ENCODE peak calls at places on chromosomes 3 and 15, in five cellular contexts. One of them, this sample, is unnamed.

GRCh38 chr3:196989721-196990262 is 21.2 kb upstream of the PIGZ start:
- DNase-seq in H1: no peak
- DNase-seq in mesendoderm: no peak
- DNase-seq in H9: no peak
- DNase-seq in neuronal stem cell: no peak
- DNase-seq in this sample: no peak

GRCh38 chr3:13544951-13545651 is 3.8 kb upstream of the FBLN2 start:
- DNase-seq in H1: no peak
- DNase-seq in H9: peak
- DNase-seq in mesendoderm: no peak
- DNase-seq in neuronal stem cell: no peak
- DNase-seq in this sample: no peak

GRCh38 chr3:133591271-133591742 is 17.8 kb downstream of the CDV3 start:
- DNase-seq in H1: no peak
- DNase-seq in mesendoderm: peak
- DNase-seq in neuronal stem cell: no peak
- DNase-seq in H9: no peak
- DNase-seq in this sample: peak

GRCh38 chr3:149306751-149307434 is 26.5 kb downstream of the TM4SF18 start:
- DNase-seq in neuronal stem cell: no peak
- DNase-seq in H1: no peak
- DNase-seq in H9: no peak
- DNase-seq in mesendoderm: no peak
- DNase-seq in this sample: no peak

GRCh38 chr15:68667800-68668625 is 89.2 kb downstream of the CORO2B start:
- DNase-seq in H9: peak
- DNase-seq in mesendoderm: no peak
- DNase-seq in neuronal stem cell: no peak
- DNase-seq in H1: peak
- DNase-seq in this sample: no peak

GRCh38 chr15:70956596-70956995 is 64.0 kb downstream of the LRRC49 start:
- DNase-seq in H1: no peak
- DNase-seq in H9: no peak
- DNase-seq in neuronal stem cell: no peak
- DNase-seq in mesendoderm: no peak
- DNase-seq in this sample: no peak

GRCh38 chr3:95097493-95097892 is 1034.6 kb downstream of the NSUN3 start:
- DNase-seq in neuronal stem cell: no peak
- DNase-seq in H1: no peak
- DNase-seq in mesendoderm: no peak
- DNase-seq in H9: no peak
- DNase-seq in this sample: no peak

GRCh38 chr15:98647026-98647773 is 1.1 kb upstream of the IGF1R start:
- DNase-seq in H9: peak
- DNase-seq in neuronal stem cell: peak
- DNase-seq in mesendoderm: peak
- DNase-seq in H1: peak
- DNase-seq in this sample: peak

GRCh38 chr3:121793078-121793477 is 41.8 kb downstream of the IQCB1 start:
- DNase-seq in H1: no peak
- DNase-seq in mesendoderm: no peak
- DNase-seq in H9: no peak
- DNase-seq in neuronal stem cell: no peak
- DNase-seq in this sample: no peak

GRCh38 chr15:73685561-73685960 is 1.4 kb downstream of the CD276 start:
- DNase-seq in neuronal stem cell: no peak
- DNase-seq in H1: no peak
- DNase-seq in H9: no peak
- DNase-seq in mesendoderm: no peak
- DNase-seq in this sample: peak

GRCh38 chr3:48598323-48599076 is 3.4 kb upstream of the COL7A1 start:
- DNase-seq in H1: no peak
- DNase-seq in neuronal stem cell: no peak
- DNase-seq in mesendoderm: peak
- DNase-seq in H9: no peak
- DNase-seq in this sample: peak

GRCh38 chr3:169665264-169666078 is 2.0 kb upstream of the MECOM start:
- DNase-seq in H9: no peak
- DNase-seq in neuronal stem cell: peak
- DNase-seq in H1: peak
- DNase-seq in mesendoderm: no peak
- DNase-seq in this sample: no peak

GRCh38 chr3:126394179-126394976 is at the start of gene CFAP100:
- DNase-seq in H1: peak
- DNase-seq in H9: peak
- DNase-seq in neuronal stem cell: peak
- DNase-seq in mesendoderm: peak
- DNase-seq in this sample: peak

GRCh38 chr3:99951701-99952100 is 134.0 kb downstream of the CMSS1 start:
- DNase-seq in neuronal stem cell: no peak
- DNase-seq in mesendoderm: no peak
- DNase-seq in H9: no peak
- DNase-seq in H1: no peak
- DNase-seq in this sample: peak

GRCh38 chr3:99949956-99950670 is 132.5 kb downstream of the CMSS1 start:
- DNase-seq in mesendoderm: no peak
- DNase-seq in H1: no peak
- DNase-seq in neuronal stem cell: no peak
- DNase-seq in H9: no peak
- DNase-seq in this sample: no peak

GRCh38 chr3:99952306-99952705 is 134.6 kb downstream of the CMSS1 start:
- DNase-seq in H1: no peak
- DNase-seq in H9: no peak
- DNase-seq in mesendoderm: no peak
- DNase-seq in neuronal stem cell: no peak
- DNase-seq in this sample: peak

GRCh38 chr3:99948467-99949089 is 130.9 kb downstream of the CMSS1 start:
- DNase-seq in mesendoderm: no peak
- DNase-seq in H9: no peak
- DNase-seq in neuronal stem cell: no peak
- DNase-seq in H1: no peak
- DNase-seq in this sample: no peak

GRCh38 chr3:99950921-99951320 is 133.3 kb downstream of the CMSS1 start:
- DNase-seq in H1: no peak
- DNase-seq in mesendoderm: no peak
- DNase-seq in neuronal stem cell: no peak
- DNase-seq in H9: no peak
- DNase-seq in this sample: no peak
- H2BK5ac ChIP-seq in H1: peak
- H2BK5ac ChIP-seq in mesendoderm: no peak
- H2BK5ac ChIP-seq in neuronal stem cell: no peak
- H2BK5ac ChIP-seq in H9: no peak
- H2BK5ac ChIP-seq in this sample: peak

GRCh38 chr3:140387244-140387643 is 290.6 kb upstream of the TRIM42 start:
- DNase-seq in neuronal stem cell: no peak
- DNase-seq in H1: no peak
- DNase-seq in mesendoderm: no peak
- DNase-seq in H9: no peak
- DNase-seq in this sample: no peak

GRCh38 chr3:140395134-140396075 is 282.5 kb upstream of the TRIM42 start:
- DNase-seq in neuronal stem cell: no peak
- DNase-seq in H1: no peak
- DNase-seq in H9: no peak
- DNase-seq in mesendoderm: no peak
- DNase-seq in this sample: no peak

GRCh38 chr3:140394488-140395133 is 283.3 kb upstream of the TRIM42 start:
- DNase-seq in neuronal stem cell: no peak
- DNase-seq in H9: no peak
- DNase-seq in mesendoderm: no peak
- DNase-seq in H1: no peak
- DNase-seq in this sample: no peak

GRCh38 chr3:140388525-140388924 is 289.3 kb upstream of the TRIM42 start:
- DNase-seq in H1: no peak
- DNase-seq in H9: no peak
- DNase-seq in mesendoderm: no peak
- DNase-seq in neuronal stem cell: no peak
- DNase-seq in this sample: no peak

DNA sequence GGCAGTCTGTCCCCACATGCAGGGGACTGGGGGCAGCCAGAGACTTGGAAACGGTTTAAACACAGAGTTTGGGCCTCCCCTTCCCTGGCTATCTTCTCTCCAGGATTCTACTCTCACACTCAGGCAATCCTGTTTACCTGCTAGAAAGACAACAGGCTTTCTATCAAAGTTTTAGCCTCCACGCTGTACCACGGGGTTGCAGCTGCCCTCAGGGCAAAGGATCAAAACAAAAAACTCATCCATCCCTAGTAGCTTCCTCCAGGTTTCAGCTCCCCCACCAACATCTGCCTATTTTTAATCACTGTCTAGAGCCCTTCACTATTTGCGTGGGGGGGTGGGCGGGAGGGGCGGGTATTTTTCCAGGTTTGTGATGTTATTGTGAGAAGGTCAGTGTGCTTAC is 286.8 kb upstream of the TRIM42 start:
- DNase-seq in H1: no peak
- DNase-seq in neuronal stem cell: no peak
- DNase-seq in H9: no peak
- DNase-seq in mesendoderm: peak
- DNase-seq in this sample: no peak
- H2BK5ac ChIP-seq in H1: no peak
- H2BK5ac ChIP-seq in neuronal stem cell: no peak
- H2BK5ac ChIP-seq in H9: no peak
- H2BK5ac ChIP-seq in mesendoderm: no peak
- H2BK5ac ChIP-seq in this sample: no peak

GRCh38 chr15:72229947-72230196 is 1.1 kb downstream of the PKM start:
- DNase-seq in neuronal stem cell: no peak
- DNase-seq in H1: no peak
- DNase-seq in H9: no peak
- DNase-seq in mesendoderm: no peak
- DNase-seq in this sample: no peak
- H2BK5ac ChIP-seq in neuronal stem cell: peak
- H2BK5ac ChIP-seq in H1: no peak
- H2BK5ac ChIP-seq in H9: no peak
- H2BK5ac ChIP-seq in mesendoderm: peak
- H2BK5ac ChIP-seq in this sample: peak

GRCh38 chr3:71528816-71529215 is 54.7 kb downstream of the FOXP1 start:
- DNase-seq in mesendoderm: no peak
- DNase-seq in H1: no peak
- DNase-seq in H9: no peak
- DNase-seq in neuronal stem cell: no peak
- DNase-seq in this sample: no peak
- H2BK5ac ChIP-seq in mesendoderm: no peak
- H2BK5ac ChIP-seq in H1: no peak
- H2BK5ac ChIP-seq in H9: no peak
- H2BK5ac ChIP-seq in neuronal stem cell: no peak
- H2BK5ac ChIP-seq in this sample: no peak

GRCh38 chr3:184525337-184526157 is 36.0 kb upstream of the EPHB3 start:
- DNase-seq in H9: peak
- DNase-seq in H1: peak
- DNase-seq in neuronal stem cell: peak
- DNase-seq in mesendoderm: peak
- DNase-seq in this sample: no peak
- H2BK5ac ChIP-seq in H9: no peak
- H2BK5ac ChIP-seq in H1: peak
- H2BK5ac ChIP-seq in neuronal stem cell: peak
- H2BK5ac ChIP-seq in mesendoderm: peak
- H2BK5ac ChIP-seq in this sample: no peak

GRCh38 chr15:96273317-96274086 is 57.0 kb upstream of the NR2F2 start:
- DNase-seq in mesendoderm: peak
- DNase-seq in H9: no peak
- DNase-seq in H1: no peak
- DNase-seq in neuronal stem cell: no peak
- DNase-seq in this sample: peak
- H2BK5ac ChIP-seq in mesendoderm: no peak
- H2BK5ac ChIP-seq in H9: no peak
- H2BK5ac ChIP-seq in H1: no peak
- H2BK5ac ChIP-seq in neuronal stem cell: no peak
- H2BK5ac ChIP-seq in this sample: peak

GRCh38 chr3:14767245-14767593 is 51.5 kb upstream of the FGD5 start:
- DNase-seq in H1: no peak
- DNase-seq in neuronal stem cell: no peak
- DNase-seq in mesendoderm: no peak
- DNase-seq in H9: no peak
- DNase-seq in this sample: no peak

GRCh38 chr3:14769531-14770325 is 49.0 kb upstream of the FGD5 start:
- DNase-seq in mesendoderm: no peak
- DNase-seq in H1: peak
- DNase-seq in H9: no peak
- DNase-seq in neuronal stem cell: no peak
- DNase-seq in this sample: no peak

GRCh38 chr3:14768182-14768790 is 50.5 kb upstream of the FGD5 start:
- DNase-seq in H9: peak
- DNase-seq in mesendoderm: no peak
- DNase-seq in H1: peak
- DNase-seq in neuronal stem cell: no peak
- DNase-seq in this sample: no peak

GRCh38 chr3:14767706-14768105 is 51.1 kb upstream of the FGD5 start:
- DNase-seq in mesendoderm: no peak
- DNase-seq in H9: peak
- DNase-seq in neuronal stem cell: no peak
- DNase-seq in H1: no peak
- DNase-seq in this sample: no peak

GRCh38 chr3:14768881-14769280 is 49.9 kb upstream of the FGD5 start:
- DNase-seq in H9: no peak
- DNase-seq in H1: no peak
- DNase-seq in mesendoderm: no peak
- DNase-seq in neuronal stem cell: no peak
- DNase-seq in this sample: no peak
- H2BK5ac ChIP-seq in H9: no peak
- H2BK5ac ChIP-seq in H1: no peak
- H2BK5ac ChIP-seq in mesendoderm: no peak
- H2BK5ac ChIP-seq in neuronal stem cell: no peak
- H2BK5ac ChIP-seq in this sample: no peak

This sample was measured in IMR-90.